ENCODE peak calls at places on chromosomes 2 and 18, in six cellular contexts. One of them, this sample, is unnamed.

GRCh38 chr2:29207352-29207751 is 92.1 kb downstream of the CLIP4 start:
- DNase-seq in HT-29: no peak
- DNase-seq in GM12865: no peak
- DNase-seq in M059J: peak; percentile 26
- DNase-seq in kidney glomerular epithelial cell: no peak
- DNase-seq in caudate nucleus: no peak
- DNase-seq in this sample: no peak

GRCh38 chr2:230956827-230957755 is 32.0 kb upstream of the GPR55 start:
- DNase-seq in HT-29: peak; percentile 17
- DNase-seq in GM12865: peak; percentile 96
- DNase-seq in M059J: peak; percentile 72
- DNase-seq in kidney glomerular epithelial cell: no peak
- DNase-seq in caudate nucleus: no peak
- DNase-seq in this sample: peak; percentile 77

GRCh38 chr2:127891806-127892205 is 6.0 kb upstream of the AMMECR1L start:
- DNase-seq in HT-29: no peak
- DNase-seq in GM12865: no peak
- DNase-seq in M059J: peak; percentile 9
- DNase-seq in kidney glomerular epithelial cell: no peak
- DNase-seq in caudate nucleus: no peak
- DNase-seq in this sample: no peak

GRCh38 chr2:179104736-179105135 is 54.8 kb upstream of the CCDC141 start:
- DNase-seq in HT-29: no peak
- DNase-seq in GM12865: no peak
- DNase-seq in M059J: peak; percentile 73
- DNase-seq in kidney glomerular epithelial cell: no peak
- DNase-seq in caudate nucleus: no peak
- DNase-seq in this sample: no peak

GRCh38 chr18:77088977-77089795 is 43.4 kb downstream of the MBP start:
- DNase-seq in HT-29: peak; percentile 54
- DNase-seq in GM12865: no peak
- DNase-seq in M059J: peak; percentile 50
- DNase-seq in kidney glomerular epithelial cell: no peak
- DNase-seq in caudate nucleus: no peak
- DNase-seq in this sample: no peak

GRCh38 chr18:3511980-3512379 is 62.0 kb downstream of the TGIF1 start:
- DNase-seq in HT-29: peak; percentile 22
- DNase-seq in GM12865: no peak
- DNase-seq in M059J: peak; percentile 93
- DNase-seq in kidney glomerular epithelial cell: peak; percentile 52
- DNase-seq in caudate nucleus: no peak
- DNase-seq in this sample: peak; percentile 28

GRCh38 chr18:68121308-68121707 is 593.6 kb downstream of the TMX3 start:
- DNase-seq in HT-29: peak; percentile 5
- DNase-seq in GM12865: no peak
- DNase-seq in M059J: no peak
- DNase-seq in kidney glomerular epithelial cell: no peak
- DNase-seq in caudate nucleus: no peak
- DNase-seq in this sample: no peak

GRCh38 chr2:171317492-171318125 is 116.2 kb downstream of the METTL8 start:
- DNase-seq in HT-29: no peak
- DNase-seq in GM12865: peak; percentile 84
- DNase-seq in M059J: no peak
- DNase-seq in kidney glomerular epithelial cell: no peak
- DNase-seq in caudate nucleus: peak; percentile 16
- DNase-seq in this sample: no peak

GRCh38 chr2:26396734-26397298 is 4.9 kb upstream of the DRC1 start:
- DNase-seq in HT-29: no peak
- DNase-seq in GM12865: no peak
- DNase-seq in M059J: no peak
- DNase-seq in kidney glomerular epithelial cell: no peak
- DNase-seq in caudate nucleus: no peak
- DNase-seq in this sample: no peak

GRCh38 chr18:63366270-63366990 is 576 bp downstream of the KDSR start:
- DNase-seq in HT-29: peak; percentile 68
- DNase-seq in GM12865: peak; percentile 61
- DNase-seq in M059J: peak; percentile 87
- DNase-seq in kidney glomerular epithelial cell: peak; percentile 46
- DNase-seq in caudate nucleus: peak; percentile 36
- DNase-seq in this sample: peak; percentile 74

GRCh38 chr2:150690261-150690660 is 202.8 kb upstream of the RND3 start:
- DNase-seq in HT-29: no peak
- DNase-seq in GM12865: no peak
- DNase-seq in M059J: no peak
- DNase-seq in kidney glomerular epithelial cell: no peak
- DNase-seq in caudate nucleus: no peak
- DNase-seq in this sample: no peak

GRCh38 chr2:20333738-20334137 is 16.9 kb downstream of the PUM2 start:
- DNase-seq in HT-29: no peak
- DNase-seq in GM12865: peak; percentile 21
- DNase-seq in M059J: no peak
- DNase-seq in kidney glomerular epithelial cell: no peak
- DNase-seq in caudate nucleus: no peak
- DNase-seq in this sample: no peak

GRCh38 chr18:25646971-25647370 is 295.0 kb upstream of the ZNF521 start:
- DNase-seq in HT-29: no peak
- DNase-seq in GM12865: no peak
- DNase-seq in M059J: peak; percentile 84
- DNase-seq in kidney glomerular epithelial cell: no peak
- DNase-seq in caudate nucleus: no peak
- DNase-seq in this sample: no peak

GRCh38 chr2:237920673-237921072 is 46.1 kb upstream of the UBE2F start:
- DNase-seq in HT-29: no peak
- DNase-seq in GM12865: no peak
- DNase-seq in M059J: no peak
- DNase-seq in kidney glomerular epithelial cell: no peak
- DNase-seq in caudate nucleus: no peak
- DNase-seq in this sample: no peak

GRCh38 chr2:37671816-37672103 is 318 bp upstream of the CDC42EP3 start:
- DNase-seq in HT-29: peak; percentile 65
- DNase-seq in GM12865: no peak
- DNase-seq in M059J: peak; percentile 55
- DNase-seq in kidney glomerular epithelial cell: no peak
- DNase-seq in caudate nucleus: no peak
- DNase-seq in this sample: no peak

GRCh38 chr2:240933048-240933965 is 27.2 kb downstream of the CROCC2 start:
- DNase-seq in HT-29: no peak
- DNase-seq in GM12865: no peak
- DNase-seq in M059J: no peak
- DNase-seq in kidney glomerular epithelial cell: no peak
- DNase-seq in caudate nucleus: no peak
- DNase-seq in this sample: no peak

GRCh38 chr2:14722919-14723559 is 90.5 kb downstream of the LRATD1 start:
- DNase-seq in HT-29: no peak
- DNase-seq in GM12865: no peak
- DNase-seq in M059J: no peak
- DNase-seq in kidney glomerular epithelial cell: no peak
- DNase-seq in caudate nucleus: no peak
- DNase-seq in this sample: no peak

GRCh38 chr2:237096911-237097310 is 11.2 kb downstream of the COPS8 start:
- DNase-seq in HT-29: no peak
- DNase-seq in GM12865: no peak
- DNase-seq in M059J: peak; percentile 53
- DNase-seq in kidney glomerular epithelial cell: no peak
- DNase-seq in caudate nucleus: no peak
- DNase-seq in this sample: no peak

GRCh38 chr18:50689578-50689977 is 129.7 kb downstream of the MAPK4 start:
- DNase-seq in HT-29: no peak
- DNase-seq in GM12865: no peak
- DNase-seq in M059J: no peak
- DNase-seq in kidney glomerular epithelial cell: no peak
- DNase-seq in caudate nucleus: no peak
- DNase-seq in this sample: no peak

GRCh38 chr2:37230581-37230980 is 815 bp downstream of the CEBPZ start:
- DNase-seq in HT-29: peak; percentile 43
- DNase-seq in GM12865: no peak
- DNase-seq in M059J: peak; percentile 30
- DNase-seq in kidney glomerular epithelial cell: peak; percentile 12
- DNase-seq in caudate nucleus: no peak
- DNase-seq in this sample: peak; percentile 39

GRCh38 chr2:55013936-55014335 is 36.3 kb downstream of the RTN4 start:
- DNase-seq in HT-29: no peak
- DNase-seq in GM12865: no peak
- DNase-seq in M059J: no peak
- DNase-seq in kidney glomerular epithelial cell: no peak
- DNase-seq in caudate nucleus: no peak
- DNase-seq in this sample: no peak

GRCh38 chr2:139992078-139992477 is 1211.9 kb upstream of the NXPH2 start:
- DNase-seq in HT-29: peak; percentile 3
- DNase-seq in GM12865: no peak
- DNase-seq in M059J: no peak
- DNase-seq in kidney glomerular epithelial cell: no peak
- DNase-seq in caudate nucleus: no peak
- DNase-seq in this sample: no peak

GRCh38 chr2:111054791-111055627 is 65.7 kb upstream of the BCL2L11 start:
- DNase-seq in HT-29: no peak
- DNase-seq in GM12865: peak; percentile 69
- DNase-seq in M059J: no peak
- DNase-seq in kidney glomerular epithelial cell: peak; percentile 84
- DNase-seq in caudate nucleus: no peak
- DNase-seq in this sample: no peak

This sample was measured in ACHN.